ENCODE peak calls at places on chromosomes 11 and 22, in five cellular contexts. X is AG04450, Y is colonic mucosa, R is dorsolateral prefrontal cortex, M is fibroblast of lung. P is an unnamed sample.
A peak's percentile ranks its signal among the peaks of the same experiment; 100 is the strongest.

GRCh38 chr11:31784645-31785044 is 26.5 kb downstream of the PAX6 start:
- DNase-seq in M (no peak), X (no peak), R (no peak), Y (no peak), P (no peak)

GRCh38 chr22:32788884-32789624 is 12.5 kb upstream of the TIMP3 start:
- DNase-seq in Y (no peak), M (peak; percentile 84), R (no peak), X (no peak), P (peak; percentile 89)

GRCh38 chr22:27990451-27990840 is 71.4 kb upstream of the PITPNB start:
- DNase-seq in X (no peak), Y (no peak), R (peak; percentile 8), M (no peak), P (no peak)

GRCh38 chr11:31059529-31059928 is 310.0 kb downstream of the DCDC1 start:
- DNase-seq in M (no peak), X (no peak), Y (no peak), R (no peak), P (no peak)

GRCh38 chr11:63817758-63818498 is 4.7 kb downstream of the SPINDOC start:
- DNase-seq in M (no peak), Y (no peak), R (no peak), X (no peak), P (no peak)

GRCh38 chr11:67276821-67277230 is 10.6 kb downstream of the GRK2 start:
- DNase-seq in R (no peak), Y (peak; percentile 67), X (no peak), M (peak; percentile 53), P (no peak)

GRCh38 chr11:68684385-68685356 is at the start of gene GAL:
- DNase-seq in R (no peak), X (no peak), M (no peak), Y (no peak), P (peak; percentile 49)

GRCh38 chr11:46719543-46720218 is 668 bp downstream of the F2 start:
- DNase-seq in R (no peak), M (no peak), Y (no peak), X (no peak), P (no peak)

GRCh38 chr11:62707277-62707771 is at the start of the genes BSCL2 and GNG3:
- DNase-seq in X (no peak), R (peak; percentile 95), M (no peak), Y (no peak), P (no peak)

GRCh38 chr22:32745251-32745995 is 56.1 kb upstream of the TIMP3 start:
- DNase-seq in X (no peak), Y (peak; percentile 39), R (no peak), M (peak; percentile 82), P (peak; percentile 65)

GRCh38 chr11:77407613-77408012 is 66.3 kb downstream of the PAK1 start:
- DNase-seq in R (no peak), Y (peak; percentile 85), M (peak; percentile 83), X (peak; percentile 41), P (peak; percentile 89)

GRCh38 chr22:45006873-45007246 is 2.9 kb downstream of the PHF21B start:
- DNase-seq in Y (no peak), R (no peak), X (no peak), M (no peak), P (no peak)

GRCh38 chr11:46216040-46216764 is 61.3 kb upstream of the CREB3L1 start:
- DNase-seq in M (peak; percentile 26), R (no peak), Y (no peak), X (no peak), P (no peak)

GRCh38 chr11:119204066-119204465 is 2.1 kb upstream of the CBL start:
- DNase-seq in M (no peak), Y (no peak), R (no peak), X (no peak), P (no peak)

GRCh38 chr11:7672960-7673723 is at the start of gene CYB5R2:
- DNase-seq in X (no peak), M (peak; percentile 59), R (no peak), Y (peak; percentile 85), P (peak; percentile 46)

GRCh38 chr11:29260939-29261705 is 755.7 kb downstream of the KCNA4 start:
- DNase-seq in Y (no peak), X (peak; percentile 18), R (no peak), M (peak; percentile 3), P (no peak)

GRCh38 chr11:63375434-63375833 is 5.8 kb downstream of the SLC22A9 start:
- DNase-seq in M (no peak), Y (no peak), X (no peak), R (no peak), P (no peak)

GRCh38 chr11:31826530-31827438 is 15.7 kb upstream of the PAX6 start:
- DNase-seq in R (no peak), Y (no peak), X (no peak), M (no peak), P (no peak)

GRCh38 chr22:50488886-50489285 is 2.2 kb downstream of the MIOX start:
- DNase-seq in M (no peak), X (no peak), R (no peak), Y (no peak), P (no peak)

GRCh38 chr11:69750875-69751597 is 24.1 kb downstream of the FGF4 start:
- DNase-seq in X (no peak), M (no peak), R (no peak), Y (no peak), P (no peak)

GRCh38 chr11:102580185-102580951 is 44.8 kb downstream of the MMP20 start:
- DNase-seq in Y (no peak), X (no peak), R (no peak), M (no peak), P (no peak)

GRCh38 chr11:2103666-2104523 is 35.3 kb downstream of the IGF2 start:
- DNase-seq in X (no peak), R (no peak), M (no peak), Y (no peak), P (no peak)

GRCh38 chr11:46331653-46331984 is 15.6 kb upstream of the DGKZ start:
- DNase-seq in Y (no peak), M (no peak), X (no peak), R (no peak), P (no peak)

GRCh38 chr11:64762916-64763803 is 3.4 kb upstream of the PYGM start:
- DNase-seq in X (no peak), Y (no peak), M (peak; percentile 33), R (no peak), P (no peak)

GRCh38 chr22:21791635-21792625 is 56.3 kb upstream of the YPEL1 start:
- DNase-seq in Y (no peak), R (no peak), M (peak; percentile 4), X (no peak), P (no peak)

GRCh38 chr11:85759915-85760314 is 51.0 kb downstream of the SYTL2 start:
- DNase-seq in M (peak; percentile 89), Y (no peak), R (no peak), X (peak; percentile 76), P (peak; percentile 84)

GRCh38 chr11:10305262-10305963 is 540 bp downstream of the ADM start:
- DNase-seq in R (no peak), X (no peak), Y (peak; percentile 60), M (peak; percentile 27), P (no peak)

GRCh38 chr11:72676874-72677341 is 2.7 kb upstream of the PDE2A start:
- DNase-seq in M (peak; percentile 26), Y (peak; percentile 45), R (no peak), X (no peak), P (peak; percentile 68)

GRCh38 chr11:93591247-93591898 is 48.2 kb upstream of the SMCO4 start:
- DNase-seq in M (peak; percentile 72), Y (no peak), R (no peak), X (no peak), P (no peak)

GRCh38 chr11:127521413-127521812 is 520.8 kb upstream of the KIRREL3 start:
- DNase-seq in Y (no peak), M (peak; percentile 15), R (no peak), X (peak; percentile 16), P (peak; percentile 25)

GRCh38 chr11:123575441-123575840 is 79.0 kb downstream of the SCN3B start:
- DNase-seq in R (no peak), M (no peak), Y (no peak), X (no peak), P (no peak)
- H3K4me3 ChIP-seq in R (no peak overlapping the region), M (no peak overlapping the region), Y (no peak overlapping the region), X (no peak overlapping the region), P (no peak overlapping the region)

GRCh38 chr11:111910637-111911562 is 670 bp downstream of the CRYAB start:
- DNase-seq in Y (no peak), M (no peak), X (no peak), R (peak; percentile 92), P (peak; percentile 44)

GRCh38 chr11:111913031-111913861 is 712 bp downstream of the HSPB2 start:
- DNase-seq in R (no peak), M (no peak), X (no peak), Y (no peak), P (no peak)

GRCh38 chr11:111913997-111914396 is 1.5 kb downstream of the HSPB2 start:
- DNase-seq in X (no peak), M (peak; percentile 72), R (peak; percentile 89), Y (no peak), P (peak; percentile 58)

GRCh38 chr11:111912535-111912934 is at the start of gene HSPB2:
- DNase-seq in R (no peak), M (no peak), X (no peak), Y (no peak), P (no peak)

GRCh38 chr11:111911563-111912401 is at the start of gene CRYAB:
- DNase-seq in X (peak; percentile 24), R (peak; percentile 97), M (peak; percentile 78), Y (peak; percentile 54), P (peak; percentile 90)
- H3K4me3 ChIP-seq in X (no peak within 1 kb of the TSS), R (peak within 1 kb of the TSS; percentile 68), M (no peak within 1 kb of the TSS), Y (peak within 1 kb of the TSS; percentile 18), P (peak within 1 kb of the TSS; percentile 84)

DNA sequence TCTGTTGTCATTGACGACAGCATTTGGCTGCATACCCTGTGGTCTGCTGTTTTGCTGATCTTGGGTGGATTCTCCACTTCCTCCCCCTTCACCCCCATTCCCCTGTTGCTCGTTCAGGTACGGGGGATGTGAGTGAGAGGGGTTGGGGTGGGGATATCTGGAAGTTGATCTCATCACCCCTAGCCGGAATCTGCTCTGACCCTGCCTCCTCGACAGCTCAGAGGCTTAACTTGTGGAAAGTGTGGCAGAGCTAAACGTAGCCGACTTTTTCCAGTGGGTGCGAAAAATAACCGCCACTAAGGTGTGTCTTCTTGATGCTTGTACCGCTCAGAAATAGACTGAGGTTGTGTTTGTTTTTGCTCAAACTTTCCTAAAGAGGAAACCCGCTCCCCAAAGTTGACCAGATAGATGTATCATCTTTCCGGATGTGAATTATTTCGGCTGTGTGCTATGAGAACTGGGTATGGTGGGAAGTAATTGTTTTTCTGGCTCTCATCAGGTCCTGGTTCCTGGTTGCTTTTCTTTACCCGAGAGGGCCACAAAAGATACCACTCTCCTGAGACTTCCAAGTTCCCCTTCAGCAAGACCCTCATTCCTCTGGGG is 6.6 kb downstream of the ZBTB16 start:
- DNase-seq in R (no peak), X (no peak), M (no peak), Y (no peak), P (no peak)
- H3K4me3 ChIP-seq in R (peak overlapping the region; percentile 96), X (no peak overlapping the region), M (no peak overlapping the region), Y (no peak overlapping the region), P (peak overlapping the region; percentile 94)

GRCh38 chr11:27395556-27396258 is 32.7 kb upstream of the CCDC34 start:
- DNase-seq in Y (peak; percentile 71), X (peak; percentile 41), R (no peak), M (peak; percentile 14), P (peak; percentile 36)
- H3K4me3 ChIP-seq in Y (no peak overlapping the region), X (no peak overlapping the region), R (no peak overlapping the region), M (no peak overlapping the region), P (no peak overlapping the region)

GRCh38 chr11:130163346-130164220 is 4.0 kb downstream of the ST14 start:
- DNase-seq in X (no peak), Y (peak; percentile 72), M (no peak), R (no peak), P (no peak)
- H3K4me3 ChIP-seq in X (no peak overlapping the region), Y (no peak overlapping the region), M (no peak overlapping the region), R (no peak overlapping the region), P (no peak overlapping the region)